ENCODE peak calls at places on chromosomes 6 and 20, in seven cellular contexts. One of them, this sample, is unnamed.

GRCh38 chr6:39568896-39569295 is 156.3 kb downstream of the KIF6 start:
- DNase-seq in foreskin fibroblast: peak
- DNase-seq in uterus: no peak
- DNase-seq in SK-N-SH: no peak
- DNase-seq in PC-9: no peak
- DNase-seq in RWPE1: no peak
- DNase-seq in GM06990: no peak
- DNase-seq in this sample: no peak

GRCh38 chr6:16199792-16200191 is 38.6 kb upstream of the GMPR start:
- DNase-seq in SK-N-SH: no peak
- DNase-seq in RWPE1: no peak
- DNase-seq in uterus: no peak
- DNase-seq in foreskin fibroblast: peak
- DNase-seq in PC-9: no peak
- DNase-seq in GM06990: no peak
- DNase-seq in this sample: no peak

GRCh38 chr6:44897286-44897685 is 430.8 kb upstream of the RUNX2 start:
- DNase-seq in foreskin fibroblast: no peak
- DNase-seq in GM06990: no peak
- DNase-seq in RWPE1: no peak
- DNase-seq in SK-N-SH: no peak
- DNase-seq in uterus: no peak
- DNase-seq in PC-9: no peak
- DNase-seq in this sample: no peak

GRCh38 chr6:10977231-10977968 is 66.7 kb downstream of the ELOVL2 start:
- DNase-seq in foreskin fibroblast: no peak
- DNase-seq in uterus: no peak
- DNase-seq in RWPE1: no peak
- DNase-seq in PC-9: no peak
- DNase-seq in SK-N-SH: no peak
- DNase-seq in GM06990: no peak
- DNase-seq in this sample: no peak

GRCh38 chr6:7042056-7042653 is 65.6 kb upstream of the RREB1 start:
- DNase-seq in SK-N-SH: no peak
- DNase-seq in GM06990: no peak
- DNase-seq in RWPE1: no peak
- DNase-seq in uterus: no peak
- DNase-seq in PC-9: peak
- DNase-seq in foreskin fibroblast: peak
- DNase-seq in this sample: no peak

GRCh38 chr6:43511824-43512415 is 1.8 kb upstream of the LRRC73 start:
- DNase-seq in GM06990: no peak
- DNase-seq in PC-9: no peak
- DNase-seq in uterus: no peak
- DNase-seq in foreskin fibroblast: no peak
- DNase-seq in SK-N-SH: no peak
- DNase-seq in RWPE1: no peak
- DNase-seq in this sample: no peak

GRCh38 chr6:5979650-5980427 is 26.9 kb downstream of the NRN1 start:
- DNase-seq in uterus: no peak
- DNase-seq in SK-N-SH: no peak
- DNase-seq in foreskin fibroblast: peak
- DNase-seq in GM06990: no peak
- DNase-seq in RWPE1: peak
- DNase-seq in PC-9: no peak
- DNase-seq in this sample: no peak

GRCh38 chr20:62760536-62761057 is 35.7 kb upstream of the MRGBP start:
- DNase-seq in GM06990: no peak
- DNase-seq in SK-N-SH: no peak
- DNase-seq in uterus: no peak
- DNase-seq in foreskin fibroblast: no peak
- DNase-seq in RWPE1: no peak
- DNase-seq in PC-9: no peak
- DNase-seq in this sample: no peak

GRCh38 chr6:43682724-43683429 is 4.7 kb downstream of the MRPS18A start:
- DNase-seq in GM06990: no peak
- DNase-seq in SK-N-SH: no peak
- DNase-seq in PC-9: no peak
- DNase-seq in RWPE1: no peak
- DNase-seq in foreskin fibroblast: no peak
- DNase-seq in uterus: no peak
- DNase-seq in this sample: no peak

GRCh38 chr20:57770852-57771746 is 61.3 kb upstream of the PMEPA1 start:
- DNase-seq in PC-9: peak
- DNase-seq in foreskin fibroblast: no peak
- DNase-seq in GM06990: no peak
- DNase-seq in RWPE1: no peak
- DNase-seq in SK-N-SH: no peak
- DNase-seq in uterus: no peak
- DNase-seq in this sample: no peak

GRCh38 chr6:99619409-99619762 is 12.8 kb downstream of the PRDM13 start:
- DNase-seq in RWPE1: no peak
- DNase-seq in uterus: no peak
- DNase-seq in PC-9: no peak
- DNase-seq in SK-N-SH: no peak
- DNase-seq in GM06990: no peak
- DNase-seq in foreskin fibroblast: no peak
- DNase-seq in this sample: no peak

GRCh38 chr20:41654884-41655283 is 36.7 kb upstream of the CHD6 start:
- DNase-seq in SK-N-SH: no peak
- DNase-seq in RWPE1: peak
- DNase-seq in GM06990: no peak
- DNase-seq in uterus: no peak
- DNase-seq in foreskin fibroblast: peak
- DNase-seq in PC-9: no peak
- DNase-seq in this sample: no peak

GRCh38 chr20:57907131-57908083 is 197.6 kb upstream of the PMEPA1 start:
- DNase-seq in RWPE1: no peak
- DNase-seq in foreskin fibroblast: no peak
- DNase-seq in uterus: no peak
- DNase-seq in PC-9: no peak
- DNase-seq in SK-N-SH: peak
- DNase-seq in GM06990: no peak
- DNase-seq in this sample: no peak

GRCh38 chr6:124622351-124622750 is 339.9 kb upstream of the RNF217 start:
- DNase-seq in uterus: no peak
- DNase-seq in RWPE1: no peak
- DNase-seq in SK-N-SH: no peak
- DNase-seq in PC-9: no peak
- DNase-seq in GM06990: no peak
- DNase-seq in foreskin fibroblast: no peak
- DNase-seq in this sample: no peak

GRCh38 chr6:50966532-50966931 is 147.9 kb downstream of the TFAP2B start:
- DNase-seq in uterus: no peak
- DNase-seq in PC-9: no peak
- DNase-seq in RWPE1: no peak
- DNase-seq in SK-N-SH: no peak
- DNase-seq in foreskin fibroblast: no peak
- DNase-seq in GM06990: peak
- DNase-seq in this sample: no peak

GRCh38 chr20:5654557-5654956 is 95.6 kb upstream of the SHLD1 start:
- DNase-seq in RWPE1: peak
- DNase-seq in SK-N-SH: no peak
- DNase-seq in foreskin fibroblast: peak
- DNase-seq in uterus: no peak
- DNase-seq in PC-9: peak
- DNase-seq in GM06990: peak
- DNase-seq in this sample: no peak

GRCh38 chr6:145508107-145508506 is 227.2 kb downstream of the EPM2A start:
- DNase-seq in foreskin fibroblast: peak
- DNase-seq in GM06990: no peak
- DNase-seq in PC-9: no peak
- DNase-seq in uterus: no peak
- DNase-seq in RWPE1: no peak
- DNase-seq in SK-N-SH: no peak
- DNase-seq in this sample: no peak

GRCh38 chr20:8454137-8454712 is 322.2 kb downstream of the PLCB1 start:
- DNase-seq in PC-9: no peak
- DNase-seq in SK-N-SH: peak
- DNase-seq in GM06990: no peak
- DNase-seq in RWPE1: peak
- DNase-seq in foreskin fibroblast: peak
- DNase-seq in uterus: no peak
- DNase-seq in this sample: no peak

GRCh38 chr6:16832027-16832688 is 70.9 kb upstream of the ATXN1 start:
- DNase-seq in SK-N-SH: peak
- DNase-seq in GM06990: no peak
- DNase-seq in foreskin fibroblast: peak
- DNase-seq in RWPE1: no peak
- DNase-seq in PC-9: no peak
- DNase-seq in uterus: no peak
- DNase-seq in this sample: no peak

GRCh38 chr20:37293301-37293943 is 4.0 kb downstream of the MANBAL start:
- DNase-seq in SK-N-SH: no peak
- DNase-seq in GM06990: no peak
- DNase-seq in uterus: no peak
- DNase-seq in foreskin fibroblast: no peak
- DNase-seq in RWPE1: no peak
- DNase-seq in PC-9: no peak
- DNase-seq in this sample: no peak

GRCh38 chr20:7608246-7608645 is 332.0 kb downstream of the HAO1 start:
- DNase-seq in foreskin fibroblast: peak
- DNase-seq in SK-N-SH: no peak
- DNase-seq in PC-9: no peak
- DNase-seq in GM06990: no peak
- DNase-seq in RWPE1: no peak
- DNase-seq in uterus: no peak
- DNase-seq in this sample: no peak

GRCh38 chr6:45494734-45495133 is 117.0 kb upstream of the SUPT3H start:
- DNase-seq in RWPE1: no peak
- DNase-seq in PC-9: no peak
- DNase-seq in SK-N-SH: no peak
- DNase-seq in foreskin fibroblast: no peak
- DNase-seq in GM06990: no peak
- DNase-seq in uterus: no peak
- DNase-seq in this sample: no peak

GRCh38 chr6:166738778-166739654 is 112.0 kb upstream of the RPS6KA2 start:
- DNase-seq in SK-N-SH: no peak
- DNase-seq in GM06990: no peak
- DNase-seq in PC-9: no peak
- DNase-seq in RWPE1: no peak
- DNase-seq in uterus: no peak
- DNase-seq in foreskin fibroblast: no peak
- DNase-seq in this sample: no peak
- TF ChIP-seq CTCF in SK-N-SH: no peak
- TF ChIP-seq CTCF in GM06990: no peak
- TF ChIP-seq CTCF in PC-9: no peak
- TF ChIP-seq CTCF in RWPE1: no peak
- TF ChIP-seq CTCF in uterus: no peak
- TF ChIP-seq CTCF in foreskin fibroblast: no peak
- TF ChIP-seq CTCF in this sample: no peak

DNA sequence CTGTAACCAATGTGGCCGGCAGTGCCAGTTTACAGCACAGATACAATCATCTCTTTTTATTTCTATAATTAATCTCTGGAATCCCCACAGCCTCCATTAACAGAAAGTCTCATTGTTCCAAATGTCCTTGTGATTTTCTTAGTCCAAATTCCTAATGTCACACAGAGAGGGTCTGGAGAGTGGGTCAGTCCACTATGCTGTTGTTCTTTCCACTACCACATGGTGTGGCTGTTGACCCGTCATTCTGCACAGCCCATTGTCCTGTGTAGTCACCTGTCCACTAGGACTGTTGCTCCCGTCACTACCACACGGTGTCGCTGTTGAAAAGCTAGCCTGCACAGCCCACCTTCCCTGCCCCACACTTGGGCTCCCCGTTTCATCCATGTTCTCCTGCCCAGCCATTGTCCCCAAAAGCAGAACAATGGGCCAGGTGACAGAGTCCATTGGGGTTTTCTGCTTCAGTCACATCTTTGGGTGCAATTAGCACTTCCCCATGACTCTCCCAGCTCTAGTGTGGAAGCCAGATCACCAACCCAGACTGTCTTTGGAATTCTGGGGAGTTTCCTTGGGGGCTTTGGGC is 8.6 kb upstream of the LBP start:
- DNase-seq in foreskin fibroblast: peak
- DNase-seq in GM06990: no peak
- DNase-seq in PC-9: peak
- DNase-seq in SK-N-SH: peak
- DNase-seq in uterus: no peak
- DNase-seq in RWPE1: peak
- DNase-seq in this sample: no peak
- TF ChIP-seq CTCF in foreskin fibroblast: peak
- TF ChIP-seq CTCF in GM06990: peak
- TF ChIP-seq CTCF in PC-9: peak
- TF ChIP-seq CTCF in SK-N-SH: no peak
- TF ChIP-seq CTCF in uterus: no peak
- TF ChIP-seq CTCF in RWPE1: no peak
- TF ChIP-seq CTCF in this sample: no peak

DNA sequence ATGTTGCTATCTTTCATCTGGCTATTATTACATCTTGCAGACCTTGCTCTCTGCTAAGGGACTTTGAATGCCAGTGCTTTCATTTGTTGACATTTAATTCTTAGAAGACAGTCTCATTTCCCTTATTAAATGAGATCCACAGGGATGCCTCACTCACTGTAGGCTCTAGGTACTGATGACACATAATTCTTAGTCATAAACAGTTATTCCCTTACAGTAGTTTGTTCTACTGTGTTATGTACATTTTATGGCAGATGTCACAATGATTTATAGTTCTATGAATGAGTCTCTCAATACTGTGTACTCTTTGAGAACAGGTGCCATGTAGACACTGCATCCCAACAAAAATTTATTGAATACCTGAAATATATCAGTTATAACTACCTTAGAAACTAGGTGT is 70.3 kb downstream of the FAM83B start:
- DNase-seq in RWPE1: peak
- DNase-seq in PC-9: peak
- DNase-seq in GM06990: no peak
- DNase-seq in foreskin fibroblast: peak
- DNase-seq in SK-N-SH: no peak
- DNase-seq in uterus: no peak
- DNase-seq in this sample: no peak
- TF ChIP-seq CTCF in RWPE1: no peak
- TF ChIP-seq CTCF in PC-9: no peak
- TF ChIP-seq CTCF in GM06990: no peak
- TF ChIP-seq CTCF in foreskin fibroblast: no peak
- TF ChIP-seq CTCF in SK-N-SH: no peak
- TF ChIP-seq CTCF in uterus: no peak
- TF ChIP-seq CTCF in this sample: no peak

DNA sequence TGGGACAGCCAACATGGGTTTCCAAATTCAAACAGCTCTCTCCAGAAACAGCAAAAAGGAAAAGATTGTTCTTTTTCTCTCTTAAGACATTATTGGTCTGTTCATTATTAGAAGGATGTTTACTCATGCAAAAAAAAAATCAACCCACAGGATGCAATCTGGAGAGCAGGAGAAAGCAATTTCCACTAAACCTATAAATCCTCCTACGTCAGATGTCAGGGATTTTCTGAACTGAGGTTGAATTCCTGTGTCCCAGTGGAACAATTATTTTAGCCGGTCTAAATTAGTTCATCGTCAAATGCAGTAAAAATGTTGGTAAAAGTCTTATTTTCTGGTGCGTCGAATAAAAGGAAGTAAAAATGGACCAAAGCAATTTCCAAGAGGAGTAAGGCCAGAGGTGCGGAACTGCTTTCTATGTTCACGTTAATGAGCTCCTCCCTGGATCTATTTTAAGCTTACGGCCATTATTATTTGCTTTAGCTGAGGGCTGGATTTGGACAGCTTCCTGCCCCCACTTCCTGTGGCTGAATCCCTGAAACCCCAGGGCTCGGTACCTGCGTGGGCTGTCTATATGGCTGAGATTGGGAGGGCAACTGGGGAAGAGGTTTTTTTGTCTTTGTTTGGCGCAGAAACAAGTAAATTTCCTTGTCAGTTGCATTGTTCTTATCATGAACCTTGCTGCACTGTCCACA is at the start of gene GABRR1:
- DNase-seq in RWPE1: no peak
- DNase-seq in GM06990: no peak
- DNase-seq in SK-N-SH: no peak
- DNase-seq in PC-9: no peak
- DNase-seq in foreskin fibroblast: no peak
- DNase-seq in uterus: no peak
- DNase-seq in this sample: no peak
- TF ChIP-seq CTCF in RWPE1: no peak
- TF ChIP-seq CTCF in GM06990: no peak
- TF ChIP-seq CTCF in SK-N-SH: no peak
- TF ChIP-seq CTCF in PC-9: no peak
- TF ChIP-seq CTCF in foreskin fibroblast: no peak
- TF ChIP-seq CTCF in uterus: no peak
- TF ChIP-seq CTCF in this sample: no peak

This sample was measured in CD8-positive, alpha-beta T cell.